ENCODE peak calls at places on chromosomes 12 and 14, in five cellular contexts. One of them, this sample, is unnamed.
A peak's percentile ranks its signal among the peaks of the same experiment; 100 is the strongest.

GRCh38 chr14:71460091-71460490 is 472.1 kb upstream of the RGS6 start:
- DNase-seq in AG09319: no peak
- DNase-seq in EH: no peak
- DNase-seq in NCI-H2171: no peak
- DNase-seq in activated naive CD8-positive, alpha-beta T cell treated with anti-CD3 and anti-CD28 coated beads, Interleukin-2, amount 10 ng/mL, durations not matched to agents 7 days and 5 days: no peak
- DNase-seq in this sample: no peak

GRCh38 chr14:51681411-51681810 is 29.7 kb downstream of the FRMD6 start:
- DNase-seq in AG09319: no peak
- DNase-seq in EH: no peak
- DNase-seq in NCI-H2171: no peak
- DNase-seq in activated naive CD8-positive, alpha-beta T cell treated with anti-CD3 and anti-CD28 coated beads, Interleukin-2, amount 10 ng/mL, durations not matched to agents 7 days and 5 days: no peak
- DNase-seq in this sample: no peak

GRCh38 chr14:78612666-78613065 is 442.5 kb downstream of the NRXN3 start:
- DNase-seq in AG09319: no peak
- DNase-seq in EH: peak; percentile 44
- DNase-seq in NCI-H2171: no peak
- DNase-seq in activated naive CD8-positive, alpha-beta T cell treated with anti-CD3 and anti-CD28 coated beads, Interleukin-2, amount 10 ng/mL, durations not matched to agents 7 days and 5 days: no peak
- DNase-seq in this sample: no peak

GRCh38 chr14:95220663-95221231 is 63.4 kb upstream of the DICER1 start:
- DNase-seq in AG09319: no peak
- DNase-seq in EH: peak; percentile 15
- DNase-seq in NCI-H2171: no peak
- DNase-seq in activated naive CD8-positive, alpha-beta T cell treated with anti-CD3 and anti-CD28 coated beads, Interleukin-2, amount 10 ng/mL, durations not matched to agents 7 days and 5 days: no peak
- DNase-seq in this sample: no peak

GRCh38 chr14:95548328-95548929 is 13.6 kb downstream of the GLRX5 start:
- DNase-seq in AG09319: no peak
- DNase-seq in EH: peak; percentile 3
- DNase-seq in NCI-H2171: no peak
- DNase-seq in activated naive CD8-positive, alpha-beta T cell treated with anti-CD3 and anti-CD28 coated beads, Interleukin-2, amount 10 ng/mL, durations not matched to agents 7 days and 5 days: no peak
- DNase-seq in this sample: no peak

GRCh38 chr12:123502163-123502562 is 31.4 kb downstream of the RILPL1 start:
- DNase-seq in AG09319: no peak
- DNase-seq in EH: no peak
- DNase-seq in NCI-H2171: no peak
- DNase-seq in activated naive CD8-positive, alpha-beta T cell treated with anti-CD3 and anti-CD28 coated beads, Interleukin-2, amount 10 ng/mL, durations not matched to agents 7 days and 5 days: no peak
- DNase-seq in this sample: no peak

GRCh38 chr12:129052373-129052772 is 199.1 kb downstream of the GLT1D1 start:
- DNase-seq in AG09319: no peak
- DNase-seq in EH: no peak
- DNase-seq in NCI-H2171: no peak
- DNase-seq in activated naive CD8-positive, alpha-beta T cell treated with anti-CD3 and anti-CD28 coated beads, Interleukin-2, amount 10 ng/mL, durations not matched to agents 7 days and 5 days: no peak
- DNase-seq in this sample: no peak

GRCh38 chr12:19129486-19130223 is at the start of gene PLEKHA5:
- DNase-seq in AG09319: peak; percentile 43
- DNase-seq in EH: peak; percentile 71
- DNase-seq in NCI-H2171: peak; percentile 41
- DNase-seq in activated naive CD8-positive, alpha-beta T cell treated with anti-CD3 and anti-CD28 coated beads, Interleukin-2, amount 10 ng/mL, durations not matched to agents 7 days and 5 days: peak; percentile 62
- DNase-seq in this sample: peak; percentile 1

GRCh38 chr14:61761557-61761956 is 663 bp upstream of the SNAPC1 start:
- DNase-seq in AG09319: no peak
- DNase-seq in EH: no peak
- DNase-seq in NCI-H2171: no peak
- DNase-seq in activated naive CD8-positive, alpha-beta T cell treated with anti-CD3 and anti-CD28 coated beads, Interleukin-2, amount 10 ng/mL, durations not matched to agents 7 days and 5 days: no peak
- DNase-seq in this sample: no peak

GRCh38 chr12:5807538-5808219 is 137.4 kb downstream of the ANO2 start:
- DNase-seq in AG09319: no peak
- DNase-seq in EH: peak; percentile 21
- DNase-seq in NCI-H2171: no peak
- DNase-seq in activated naive CD8-positive, alpha-beta T cell treated with anti-CD3 and anti-CD28 coated beads, Interleukin-2, amount 10 ng/mL, durations not matched to agents 7 days and 5 days: no peak
- DNase-seq in this sample: no peak

GRCh38 chr12:22527999-22528398 is 16.3 kb downstream of the C2CD5 start:
- DNase-seq in AG09319: no peak
- DNase-seq in EH: peak; percentile 85
- DNase-seq in NCI-H2171: no peak
- DNase-seq in activated naive CD8-positive, alpha-beta T cell treated with anti-CD3 and anti-CD28 coated beads, Interleukin-2, amount 10 ng/mL, durations not matched to agents 7 days and 5 days: no peak
- DNase-seq in this sample: no peak

This sample was measured in DMS 273 treated with DMSO at 0.1 percent for 48 hours.